ENCODE peak calls at places on chromosomes 2 and 18, in ten cellular contexts. One of them, this sample, is unnamed.
A peak's percentile ranks its signal among the peaks of the same experiment; 100 is the strongest.

GRCh38 chr2:46801731-46802664 is 113.6 kb downstream of the MCFD2 start:
- DNase-seq in cardiac fibroblast: no peak
- DNase-seq in adrenal gland: peak; percentile 48
- DNase-seq in endothelial cell: no peak
- DNase-seq in IMR-90: peak; percentile 60
- DNase-seq in astrocyte of the spinal cord: no peak
- DNase-seq in RWPE1: no peak
- DNase-seq in upper lobe of right lung: no peak
- DNase-seq in neural crest cell: no peak
- DNase-seq in GM10248: peak; percentile 10
- DNase-seq in this sample: peak; percentile 55

GRCh38 chr2:172288603-172289002 is 138.8 kb upstream of the ITGA6 start:
- DNase-seq in IMR-90: peak; percentile 47
- DNase-seq in cardiac fibroblast: no peak
- DNase-seq in endothelial cell: no peak
- DNase-seq in astrocyte of the spinal cord: no peak
- DNase-seq in upper lobe of right lung: no peak
- DNase-seq in adrenal gland: no peak
- DNase-seq in GM10248: no peak
- DNase-seq in RWPE1: peak; percentile 60
- DNase-seq in neural crest cell: no peak
- DNase-seq in this sample: peak; percentile 91

GRCh38 chr18:2325308-2325849 is 245.9 kb downstream of the METTL4 start:
- DNase-seq in astrocyte of the spinal cord: peak; percentile 22
- DNase-seq in RWPE1: peak; percentile 41
- DNase-seq in GM10248: no peak
- DNase-seq in upper lobe of right lung: no peak
- DNase-seq in neural crest cell: no peak
- DNase-seq in IMR-90: peak; percentile 1
- DNase-seq in endothelial cell: no peak
- DNase-seq in cardiac fibroblast: peak; percentile 88
- DNase-seq in adrenal gland: no peak
- DNase-seq in this sample: no peak

GRCh38 chr2:235024191-235024611 is 72.4 kb downstream of the SH3BP4 start:
- DNase-seq in endothelial cell: no peak
- DNase-seq in GM10248: no peak
- DNase-seq in astrocyte of the spinal cord: peak; percentile 51
- DNase-seq in IMR-90: peak; percentile 69
- DNase-seq in cardiac fibroblast: no peak
- DNase-seq in adrenal gland: no peak
- DNase-seq in RWPE1: no peak
- DNase-seq in upper lobe of right lung: peak; percentile 12
- DNase-seq in neural crest cell: no peak
- DNase-seq in this sample: peak; percentile 25

GRCh38 chr2:31475692-31476091 is 61.1 kb upstream of the XDH start:
- DNase-seq in RWPE1: peak; percentile 7
- DNase-seq in cardiac fibroblast: no peak
- DNase-seq in endothelial cell: no peak
- DNase-seq in neural crest cell: no peak
- DNase-seq in IMR-90: peak; percentile 76
- DNase-seq in upper lobe of right lung: no peak
- DNase-seq in GM10248: no peak
- DNase-seq in astrocyte of the spinal cord: peak; percentile 43
- DNase-seq in adrenal gland: no peak
- DNase-seq in this sample: peak; percentile 1

GRCh38 chr2:165675551-165675968 is 118.5 kb downstream of the GALNT3 start:
- DNase-seq in IMR-90: no peak
- DNase-seq in upper lobe of right lung: no peak
- DNase-seq in adrenal gland: no peak
- DNase-seq in cardiac fibroblast: no peak
- DNase-seq in astrocyte of the spinal cord: peak; percentile 10
- DNase-seq in RWPE1: no peak
- DNase-seq in endothelial cell: no peak
- DNase-seq in GM10248: no peak
- DNase-seq in neural crest cell: no peak
- DNase-seq in this sample: no peak

GRCh38 chr2:169693344-169693743 is 861 bp downstream of the CFAP210 start:
- DNase-seq in RWPE1: no peak
- DNase-seq in adrenal gland: no peak
- DNase-seq in endothelial cell: no peak
- DNase-seq in IMR-90: no peak
- DNase-seq in upper lobe of right lung: no peak
- DNase-seq in neural crest cell: no peak
- DNase-seq in astrocyte of the spinal cord: no peak
- DNase-seq in GM10248: no peak
- DNase-seq in cardiac fibroblast: no peak
- DNase-seq in this sample: no peak

GRCh38 chr2:157488877-157489276 is 45.0 kb upstream of the CYTIP start:
- DNase-seq in IMR-90: no peak
- DNase-seq in RWPE1: no peak
- DNase-seq in cardiac fibroblast: no peak
- DNase-seq in endothelial cell: no peak
- DNase-seq in GM10248: no peak
- DNase-seq in neural crest cell: no peak
- DNase-seq in upper lobe of right lung: no peak
- DNase-seq in adrenal gland: no peak
- DNase-seq in astrocyte of the spinal cord: no peak
- DNase-seq in this sample: peak; percentile 28

GRCh38 chr18:59459352-59460059 is 100.4 kb upstream of the LMAN1 start:
- DNase-seq in endothelial cell: no peak
- DNase-seq in IMR-90: peak; percentile 75
- DNase-seq in upper lobe of right lung: no peak
- DNase-seq in RWPE1: peak; percentile 20
- DNase-seq in cardiac fibroblast: peak; percentile 86
- DNase-seq in astrocyte of the spinal cord: peak; percentile 71
- DNase-seq in adrenal gland: no peak
- DNase-seq in GM10248: peak; percentile 40
- DNase-seq in neural crest cell: no peak
- DNase-seq in this sample: peak; percentile 51

GRCh38 chr2:213232649-213233437 is 51.4 kb upstream of the SPAG16 start:
- DNase-seq in neural crest cell: no peak
- DNase-seq in adrenal gland: no peak
- DNase-seq in RWPE1: no peak
- DNase-seq in GM10248: peak; percentile 29
- DNase-seq in astrocyte of the spinal cord: peak; percentile 82
- DNase-seq in cardiac fibroblast: peak; percentile 17
- DNase-seq in upper lobe of right lung: no peak
- DNase-seq in IMR-90: peak; percentile 29
- DNase-seq in endothelial cell: no peak
- DNase-seq in this sample: no peak

DNA sequence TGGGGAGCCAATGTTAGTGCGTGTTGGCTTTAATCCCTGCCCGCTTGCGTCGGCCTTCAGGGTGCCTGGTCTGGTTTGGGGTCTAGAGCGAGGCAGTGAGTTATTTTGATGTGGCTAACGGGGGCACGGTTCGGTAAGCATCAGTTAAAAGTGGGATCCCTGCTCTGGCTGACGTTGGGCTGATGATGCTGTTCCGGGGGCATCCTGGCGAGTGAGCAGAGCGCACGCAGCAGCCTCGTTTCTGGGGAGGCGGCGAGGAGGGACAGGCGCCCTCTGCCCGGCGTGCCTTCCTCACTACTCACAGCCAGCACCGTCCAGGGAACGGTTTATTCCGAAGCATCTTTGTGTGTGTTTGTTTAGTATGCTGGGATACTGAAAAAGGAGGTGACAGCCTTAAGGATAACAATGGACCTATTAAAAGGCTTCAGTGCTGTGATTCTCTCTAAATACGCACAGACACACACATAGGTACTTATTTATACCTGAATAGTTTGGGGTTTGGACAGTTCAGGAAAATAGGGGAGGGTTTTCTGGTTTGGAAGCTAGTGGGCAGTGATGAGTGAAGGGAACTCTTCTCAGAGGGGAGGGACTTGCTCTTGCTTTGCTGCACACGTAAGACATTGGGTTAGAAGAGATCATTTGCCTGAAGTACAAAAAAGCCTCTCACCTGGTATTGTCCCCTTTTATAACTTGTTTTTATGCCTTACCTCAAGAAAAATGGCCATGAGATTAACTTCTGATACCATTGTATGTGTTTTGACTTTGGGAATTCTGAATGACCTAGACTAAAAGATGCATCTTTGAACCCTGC is 2.1 kb downstream of the CRIM1 start:
- DNase-seq in adrenal gland: peak; percentile 42
- DNase-seq in IMR-90: peak; percentile 85
- DNase-seq in upper lobe of right lung: no peak
- DNase-seq in neural crest cell: peak; percentile 23
- DNase-seq in RWPE1: no peak
- DNase-seq in astrocyte of the spinal cord: peak; percentile 88
- DNase-seq in endothelial cell: peak; percentile 45
- DNase-seq in GM10248: no peak
- DNase-seq in cardiac fibroblast: peak; percentile 86
- DNase-seq in this sample: peak; percentile 84
- TF ChIP-seq CTCF in adrenal gland: peak; percentile 28
- TF ChIP-seq CTCF in IMR-90: peak; percentile 41
- TF ChIP-seq CTCF in upper lobe of right lung: peak; percentile 45
- TF ChIP-seq CTCF in neural crest cell: peak; percentile 54
- TF ChIP-seq CTCF in RWPE1: peak; percentile 73
- TF ChIP-seq CTCF in astrocyte of the spinal cord: peak; percentile 68
- TF ChIP-seq CTCF in endothelial cell: peak; percentile 21
- TF ChIP-seq CTCF in GM10248: no peak
- TF ChIP-seq CTCF in cardiac fibroblast: peak; percentile 50
- TF ChIP-seq CTCF in this sample: peak; percentile 40

DNA sequence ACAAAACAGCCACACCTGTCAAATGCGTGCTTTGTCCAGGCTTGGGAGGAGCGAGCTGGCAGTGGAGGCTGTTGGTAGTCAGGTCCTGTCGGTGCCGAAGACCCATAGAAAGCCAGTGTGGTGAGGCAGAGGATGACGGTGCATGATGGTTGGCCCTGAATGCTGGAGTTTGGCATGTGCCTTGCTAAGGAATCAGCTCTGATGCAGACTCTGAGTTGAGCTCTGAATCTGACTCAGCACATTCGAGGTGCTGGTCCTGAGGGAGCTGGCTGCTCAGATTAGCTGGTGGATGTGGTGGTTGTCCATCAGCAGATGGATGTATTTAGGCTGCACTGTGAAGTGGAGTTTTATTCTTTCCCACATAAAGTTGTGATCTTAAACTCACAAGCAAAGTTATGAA is 111.3 kb downstream of the ARHGEF4 start:
- DNase-seq in IMR-90: no peak
- DNase-seq in upper lobe of right lung: no peak
- DNase-seq in adrenal gland: no peak
- DNase-seq in GM10248: no peak
- DNase-seq in astrocyte of the spinal cord: no peak
- DNase-seq in cardiac fibroblast: no peak
- DNase-seq in neural crest cell: no peak
- DNase-seq in endothelial cell: no peak
- DNase-seq in RWPE1: no peak
- DNase-seq in this sample: no peak
- TF ChIP-seq CTCF in IMR-90: no peak
- TF ChIP-seq CTCF in upper lobe of right lung: no peak
- TF ChIP-seq CTCF in adrenal gland: no peak
- TF ChIP-seq CTCF in GM10248: no peak
- TF ChIP-seq CTCF in astrocyte of the spinal cord: no peak
- TF ChIP-seq CTCF in cardiac fibroblast: no peak
- TF ChIP-seq CTCF in neural crest cell: no peak
- TF ChIP-seq CTCF in endothelial cell: no peak
- TF ChIP-seq CTCF in RWPE1: no peak
- TF ChIP-seq CTCF in this sample: no peak

DNA sequence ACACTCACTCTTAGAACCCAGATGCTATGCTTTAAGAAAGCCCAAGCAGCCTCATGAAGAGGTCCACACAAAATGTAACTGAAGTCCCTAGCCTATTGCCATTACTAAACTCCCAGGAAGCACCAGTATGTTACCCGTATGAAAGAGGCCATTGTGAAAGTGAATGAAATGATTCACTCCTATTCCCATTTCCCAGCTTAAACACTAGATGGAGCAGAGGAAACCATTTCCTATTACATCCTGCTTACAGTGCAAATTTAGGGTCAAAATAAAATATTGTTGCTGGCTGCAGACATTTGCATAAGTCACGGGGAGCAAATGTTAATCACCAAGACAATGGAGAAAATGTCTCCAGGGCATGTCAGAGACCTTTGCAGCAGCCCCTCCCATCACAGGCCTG is 989.7 kb upstream of the CRIM1 start:
- DNase-seq in adrenal gland: no peak
- DNase-seq in neural crest cell: no peak
- DNase-seq in RWPE1: peak; percentile 2
- DNase-seq in endothelial cell: no peak
- DNase-seq in astrocyte of the spinal cord: no peak
- DNase-seq in GM10248: no peak
- DNase-seq in upper lobe of right lung: no peak
- DNase-seq in IMR-90: no peak
- DNase-seq in cardiac fibroblast: no peak
- DNase-seq in this sample: peak; percentile 27
- TF ChIP-seq CTCF in adrenal gland: no peak
- TF ChIP-seq CTCF in neural crest cell: no peak
- TF ChIP-seq CTCF in RWPE1: no peak
- TF ChIP-seq CTCF in endothelial cell: no peak
- TF ChIP-seq CTCF in astrocyte of the spinal cord: no peak
- TF ChIP-seq CTCF in GM10248: no peak
- TF ChIP-seq CTCF in upper lobe of right lung: no peak
- TF ChIP-seq CTCF in IMR-90: no peak
- TF ChIP-seq CTCF in cardiac fibroblast: no peak
- TF ChIP-seq CTCF in this sample: no peak

GRCh38 chr2:192218970-192219369 is 24.2 kb upstream of the TMEFF2 start:
- DNase-seq in RWPE1: no peak
- DNase-seq in cardiac fibroblast: no peak
- DNase-seq in upper lobe of right lung: no peak
- DNase-seq in GM10248: no peak
- DNase-seq in neural crest cell: no peak
- DNase-seq in IMR-90: no peak
- DNase-seq in astrocyte of the spinal cord: no peak
- DNase-seq in adrenal gland: no peak
- DNase-seq in endothelial cell: no peak
- DNase-seq in this sample: no peak

GRCh38 chr2:192218347-192218746 is 23.6 kb upstream of the TMEFF2 start:
- DNase-seq in GM10248: no peak
- DNase-seq in RWPE1: no peak
- DNase-seq in endothelial cell: no peak
- DNase-seq in astrocyte of the spinal cord: no peak
- DNase-seq in neural crest cell: no peak
- DNase-seq in IMR-90: no peak
- DNase-seq in cardiac fibroblast: no peak
- DNase-seq in adrenal gland: no peak
- DNase-seq in upper lobe of right lung: no peak
- DNase-seq in this sample: no peak

GRCh38 chr2:192215096-192215877 is 20.6 kb upstream of the TMEFF2 start:
- DNase-seq in cardiac fibroblast: no peak
- DNase-seq in neural crest cell: no peak
- DNase-seq in IMR-90: no peak
- DNase-seq in upper lobe of right lung: no peak
- DNase-seq in adrenal gland: no peak
- DNase-seq in astrocyte of the spinal cord: no peak
- DNase-seq in GM10248: no peak
- DNase-seq in RWPE1: no peak
- DNase-seq in endothelial cell: no peak
- DNase-seq in this sample: no peak

DNA sequence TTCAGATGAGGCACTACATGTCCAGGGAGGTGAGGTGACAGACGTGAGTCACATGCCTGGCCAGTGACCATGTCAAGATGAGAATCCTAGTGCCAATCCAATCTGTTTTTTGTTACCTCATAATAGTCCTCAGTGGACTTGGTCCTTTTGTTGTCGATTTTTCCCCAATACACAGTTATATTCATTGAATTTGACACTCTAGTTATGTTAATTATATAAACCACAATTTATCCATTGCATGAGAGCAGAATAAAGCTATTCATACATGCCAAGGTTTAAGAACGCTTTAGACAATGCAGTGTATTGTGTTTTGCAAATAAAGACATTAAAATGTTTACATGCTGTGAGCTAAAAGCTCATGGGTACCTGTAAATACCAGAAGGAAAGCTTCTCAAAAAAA is 21.6 kb upstream of the TMEFF2 start:
- DNase-seq in neural crest cell: no peak
- DNase-seq in endothelial cell: no peak
- DNase-seq in cardiac fibroblast: no peak
- DNase-seq in astrocyte of the spinal cord: no peak
- DNase-seq in GM10248: no peak
- DNase-seq in RWPE1: no peak
- DNase-seq in IMR-90: no peak
- DNase-seq in upper lobe of right lung: no peak
- DNase-seq in adrenal gland: no peak
- DNase-seq in this sample: no peak
- TF ChIP-seq CTCF in neural crest cell: no peak
- TF ChIP-seq CTCF in endothelial cell: no peak
- TF ChIP-seq CTCF in cardiac fibroblast: no peak
- TF ChIP-seq CTCF in astrocyte of the spinal cord: no peak
- TF ChIP-seq CTCF in GM10248: no peak
- TF ChIP-seq CTCF in RWPE1: no peak
- TF ChIP-seq CTCF in IMR-90: no peak
- TF ChIP-seq CTCF in upper lobe of right lung: no peak
- TF ChIP-seq CTCF in adrenal gland: no peak
- TF ChIP-seq CTCF in this sample: no peak

This sample was measured in MCF 10A.